ENCODE peak calls at places on chromosomes 2 and 18, in six cellular contexts. J, S, E, K, Z and R are unnamed samples.
A peak's percentile ranks its signal among the peaks of the same experiment; 100 is the strongest.

GRCh38 chr2:174615951-174616436 is 18.4 kb upstream of the WIPF1 start:
- DNase-seq in J (no peak), S (peak; percentile 73), E (no peak), K (no peak), Z (peak; percentile 89), R (no peak)

GRCh38 chr2:48249631-48250473 is 280.1 kb upstream of the STON1 start:
- DNase-seq in J (no peak), S (no peak), E (no peak), K (no peak), Z (peak; percentile 51), R (peak; percentile 24)

GRCh38 chr2:237162959-237163358 is 77.3 kb downstream of the COPS8 start:
- DNase-seq in J (no peak), S (no peak), E (no peak), K (no peak), Z (no peak), R (no peak)

GRCh38 chr2:40760071-40760666 is 308.3 kb upstream of the SLC8A1 start:
- DNase-seq in J (no peak), S (peak; percentile 72), E (peak; percentile 70), K (peak; percentile 36), Z (peak; percentile 77), R (no peak)

GRCh38 chr2:26627350-26628105 is 13.6 kb downstream of the CIB4 start:
- DNase-seq in J (no peak), S (no peak), E (no peak), K (no peak), Z (no peak), R (no peak)

GRCh38 chr18:9380101-9380500 is 45.5 kb downstream of the TWSG1 start:
- DNase-seq in J (no peak), S (no peak), E (no peak), K (no peak), Z (peak; percentile 38), R (no peak)

GRCh38 chr2:164903214-164903613 is 52.1 kb downstream of the SLC38A11 start:
- DNase-seq in J (no peak), S (peak; percentile 70), E (no peak), K (peak; percentile 9), Z (peak; percentile 93), R (no peak)

GRCh38 chr2:42844901-42845685 is 52.7 kb upstream of the HAAO start:
- DNase-seq in J (peak; percentile 55), S (peak; percentile 79), E (no peak), K (no peak), Z (peak; percentile 85), R (peak; percentile 36)

GRCh38 chr2:6923319-6923718 is 6.1 kb downstream of the RNF144A start:
- DNase-seq in J (no peak), S (no peak), E (no peak), K (no peak), Z (no peak), R (no peak)